ENCODE peak calls at places on chromosomes 4 and X, in four cellular contexts. N is ovary, W is heart left ventricle, V is Karpas-422. H is an unnamed sample. For H3K27me3 and H3K4me1, the result is how much of the 10 kb centered on the place peaks cover.

GRCh38 chrX:9204560-9204959 is 170.6 kb upstream of the FAM9B start:
- DNase-seq in N (no peak), W (no peak), V (no peak), H (peak)

GRCh38 chr4:165440415-165440882 is 61.6 kb downstream of the CPE start:
- DNase-seq in N (no peak), W (no peak), V (no peak), H (peak)

GRCh38 chrX:17242470-17242869 is 132.5 kb upstream of the NHS start:
- DNase-seq in N (no peak), W (no peak), V (peak), H (peak)

GRCh38 chrX:16855363-16856075 is 14.6 kb downstream of the RBBP7 start:
- DNase-seq in N (no peak), W (no peak), V (no peak), H (no peak)

GRCh38 chr4:150332086-150332485 is 249.9 kb upstream of the MAB21L2 start:
- DNase-seq in N (no peak), W (no peak), V (no peak), H (no peak)

GRCh38 chr4:23962462-23962861 is 72.6 kb upstream of the PPARGC1A start:
- DNase-seq in N (no peak), W (no peak), V (no peak), H (no peak)

GRCh38 chr4:25271866-25272265 is 38.0 kb downstream of the PI4K2B start:
- DNase-seq in N (no peak), W (no peak), V (no peak), H (no peak)

GRCh38 chrX:30301977-30302376 is 7.2 kb downstream of the NR0B1 start:
- DNase-seq in N (no peak), W (no peak), V (no peak), H (peak)

GRCh38 chrX:154096140-154097002 is 1.1 kb downstream of the MECP2 start:
- DNase-seq in N (peak), W (peak), V (no peak), H (peak)

GRCh38 chr4:7803992-7804758 is 135.5 kb downstream of the AFAP1 start:
- DNase-seq in N (peak), W (peak), V (peak), H (peak)

GRCh38 chr4:15427126-15427525 is 707 bp upstream of the C1QTNF7 start:
- DNase-seq in N (no peak), W (no peak), V (no peak), H (no peak)

GRCh38 chrX:18895157-18895952 is 88.6 kb downstream of the PHKA2 start:
- DNase-seq in N (peak), W (no peak), V (no peak), H (no peak)

GRCh38 chr4:24477919-24478318 is 106.4 kb downstream of the DHX15 start:
- DNase-seq in N (peak), W (peak), V (no peak), H (peak)

GRCh38 chr4:181559637-181560036 is 683.6 kb upstream of the TENM3 start:
- DNase-seq in N (no peak), W (no peak), V (no peak), H (no peak)

GRCh38 chr4:105594094-105595010 is 41.9 kb downstream of the ARHGEF38 start:
- DNase-seq in N (no peak), W (no peak), V (no peak), H (no peak)

GRCh38 chrX:110915579-110915978 is 120.0 kb upstream of the CHRDL1 start:
- DNase-seq in N (no peak), W (no peak), V (no peak), H (no peak)

GRCh38 chr4:73914071-73914470 is 44.9 kb downstream of the CXCL1 start:
- DNase-seq in N (no peak), W (no peak), V (no peak), H (no peak)

GRCh38 chr4:7852568-7853185 is 87.0 kb downstream of the AFAP1 start:
- DNase-seq in N (no peak), W (no peak), V (peak), H (no peak)

GRCh38 chr4:65139998-65140397 is 530.3 kb downstream of the EPHA5 start:
- DNase-seq in N (no peak), W (no peak), V (no peak), H (no peak)

GRCh38 chr4:86856896-86857295 is 7.7 kb upstream of the SLC10A6 start:
- DNase-seq in N (no peak), W (no peak), V (no peak), H (peak)

GRCh38 chrX:40243699-40244098 is 145.9 kb upstream of the BCOR start:
- DNase-seq in N (no peak), W (no peak), V (no peak), H (no peak)

GRCh38 chrX:9456250-9457074 is 8.4 kb upstream of the TBL1X start:
- DNase-seq in N (no peak), W (no peak), V (no peak), H (no peak)

GRCh38 chr4:78784255-78784654 is 8.1 kb downstream of the BMP2K start:
- DNase-seq in N (no peak), W (no peak), V (no peak), H (peak)

GRCh38 chr4:168945291-168945690 is 64.8 kb downstream of the CBR4 start:
- DNase-seq in N (no peak), W (no peak), V (no peak), H (no peak)

GRCh38 chr4:116374815-116375214 is 710.6 kb downstream of the TRAM1L1 start:
- DNase-seq in N (no peak), W (no peak), V (no peak), H (no peak)

GRCh38 chr4:55124337-55125076 is 888 bp downstream of the KDR start:
- DNase-seq in N (no peak), W (peak), V (peak), H (no peak)

GRCh38 chr4:25993564-25994185 is 79.7 kb downstream of the SMIM20 start:
- DNase-seq in N (no peak), W (no peak), V (peak), H (no peak)

GRCh38 chr4:85067342-85067741 is 100.9 kb upstream of the WDFY3 start:
- DNase-seq in N (no peak), W (no peak), V (no peak), H (no peak)

GRCh38 chr4:101065346-101065745 is 282.0 kb downstream of the PPP3CA start:
- DNase-seq in N (no peak), W (no peak), V (no peak), H (no peak)

DNA sequence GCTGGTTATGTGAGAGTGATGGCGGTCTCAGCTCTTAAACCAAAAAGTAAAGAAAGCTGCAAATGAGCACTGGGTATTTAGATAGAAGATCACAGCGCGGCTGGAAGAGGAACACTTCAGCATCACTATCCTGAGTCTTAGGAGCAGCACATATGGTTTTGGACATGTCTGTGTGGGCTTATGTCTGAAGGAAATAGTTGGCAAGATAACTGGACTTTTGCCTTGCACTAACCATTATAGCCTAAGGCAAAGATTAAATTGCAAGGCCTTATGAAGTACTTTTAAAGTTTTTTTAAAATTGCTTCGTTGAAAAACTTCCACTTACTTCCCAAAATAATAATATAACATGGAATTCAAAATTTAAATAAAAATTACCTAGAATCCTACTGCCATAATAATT is 4.6 kb upstream of the RAB9A start:
- DNase-seq in N (no peak), W (no peak), V (no peak), H (peak)
- H3K27me3 ChIP-seq in N (under half), W (under half), V (under half), H (under half)

DNA sequence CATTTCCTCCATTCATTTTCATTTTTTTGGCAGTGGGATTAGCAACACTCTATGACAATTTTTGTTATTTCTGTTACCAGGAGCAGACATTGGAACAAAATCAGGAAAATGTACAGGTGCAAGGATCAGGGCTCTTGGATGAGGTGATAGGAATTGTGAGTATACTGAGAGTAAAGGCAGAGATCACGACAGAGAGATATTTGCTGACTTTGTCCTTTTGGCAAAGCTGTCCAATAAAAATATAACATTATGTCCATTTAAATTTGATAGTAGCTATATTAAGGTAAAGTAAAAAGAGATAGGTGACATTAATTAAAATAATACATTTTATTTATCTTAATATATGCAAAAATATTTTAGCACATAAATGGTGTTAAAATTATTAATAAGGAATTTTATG is 373.1 kb upstream of the GNPDA2 start:
- DNase-seq in N (no peak), W (no peak), V (no peak), H (no peak)
- H3K4me1 ChIP-seq in N (under half), W (under half), V (under half), H (under half)

GRCh38 chr4:653080-653821 is 20.8 kb downstream of the ATP5ME start:
- DNase-seq in N (no peak), W (peak), V (no peak), H (no peak)
- H3K27me3 ChIP-seq in N (under half), W (under half), V (under half), H (under half)

GRCh38 chr4:185741795-185742194 is 70.2 kb downstream of the SORBS2 start:
- DNase-seq in N (no peak), W (no peak), V (no peak), H (no peak)
- H3K4me1 ChIP-seq in N (under half), W (half or more), V (under half), H (under half)

DNA sequence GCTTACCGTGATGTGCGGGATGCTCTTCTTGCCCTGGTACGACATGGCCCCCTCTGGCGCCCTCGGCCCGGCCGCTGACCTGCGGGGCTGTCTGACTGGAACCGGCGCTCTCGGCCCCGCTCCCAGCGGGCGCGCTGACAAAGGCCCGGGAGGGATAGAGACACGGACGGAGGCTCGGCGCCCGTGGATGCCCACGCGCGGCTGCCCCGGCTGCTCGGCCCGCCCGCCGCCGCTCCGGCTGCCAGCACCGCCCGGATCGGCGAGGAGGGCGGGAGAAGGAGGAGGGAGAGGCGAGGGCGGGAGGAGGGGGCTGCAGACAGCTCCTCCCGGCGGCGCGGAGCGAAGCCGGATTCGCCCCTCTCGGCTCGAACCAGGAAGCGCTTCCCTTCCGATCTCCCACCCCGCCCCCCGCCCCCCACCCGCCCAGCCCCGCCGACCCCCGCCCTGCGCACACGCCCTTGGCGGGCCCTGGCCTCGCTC is 4.6 kb downstream of the CRMP1 start:
- DNase-seq in N (peak), W (no peak), V (no peak), H (peak)
- H3K27me3 ChIP-seq in N (under half), W (half or more), V (under half), H (half or more)